ENCODE peak calls at places on chromosomes 6 and 20, in eight cellular contexts. V is tibial artery, O is fibroblast of lung, C is A673, E is fibroblast of pulmonary artery, F is transverse colon, P is astrocyte of the spinal cord, W is fibroblast of villous mesenchyme. X is an unnamed sample.

GRCh38 chr6:52390361-52390727 is 28.4 kb downstream of the PAQR8 start:
- DNase-seq in V (no peak), O (peak; percentile 33), C (peak; percentile 49), E (peak; percentile 62), F (no peak), P (peak; percentile 78), W (peak; percentile 70), X (peak; percentile 27)

GRCh38 chr6:15266423-15266996 is 20.6 kb downstream of the JARID2 start:
- DNase-seq in V (no peak), O (no peak), C (peak; percentile 89), E (no peak), F (no peak), P (no peak), W (no peak), X (no peak)

GRCh38 chr6:5398530-5398929 is 137.2 kb downstream of the FARS2 start:
- DNase-seq in V (no peak), O (peak; percentile 61), C (peak; percentile 64), E (peak; percentile 74), F (no peak), P (peak; percentile 42), W (peak; percentile 59), X (no peak)

GRCh38 chr6:135946674-135947073 is 95.2 kb downstream of the PDE7B start:
- DNase-seq in V (no peak), O (no peak), C (no peak), E (no peak), F (no peak), P (no peak), W (peak; percentile 33), X (no peak)

GRCh38 chr6:25959890-25960531 is 2.6 kb upstream of the TRIM38 start:
- DNase-seq in V (no peak), O (peak; percentile 25), C (no peak), E (peak; percentile 30), F (no peak), P (peak; percentile 15), W (peak; percentile 21), X (no peak)

GRCh38 chr6:26056583-26057350 is 30.5 kb upstream of the HFE start:
- DNase-seq in V (no peak), O (peak; percentile 43), C (peak; percentile 69), E (peak; percentile 40), F (peak; percentile 24), P (peak; percentile 59), W (peak; percentile 28), X (no peak)

GRCh38 chr6:2531426-2532208 is 219.1 kb downstream of the MYLK4 start:
- DNase-seq in V (no peak), O (peak; percentile 97), C (no peak), E (peak; percentile 77), F (no peak), P (peak; percentile 94), W (peak; percentile 51), X (peak; percentile 38)

GRCh38 chr20:33667245-33668086 is 723 bp downstream of the ACTL10 start:
- DNase-seq in V (no peak), O (peak; percentile 66), C (peak; percentile 88), E (peak; percentile 79), F (peak; percentile 88), P (no peak), W (peak; percentile 69), X (no peak)

DNA sequence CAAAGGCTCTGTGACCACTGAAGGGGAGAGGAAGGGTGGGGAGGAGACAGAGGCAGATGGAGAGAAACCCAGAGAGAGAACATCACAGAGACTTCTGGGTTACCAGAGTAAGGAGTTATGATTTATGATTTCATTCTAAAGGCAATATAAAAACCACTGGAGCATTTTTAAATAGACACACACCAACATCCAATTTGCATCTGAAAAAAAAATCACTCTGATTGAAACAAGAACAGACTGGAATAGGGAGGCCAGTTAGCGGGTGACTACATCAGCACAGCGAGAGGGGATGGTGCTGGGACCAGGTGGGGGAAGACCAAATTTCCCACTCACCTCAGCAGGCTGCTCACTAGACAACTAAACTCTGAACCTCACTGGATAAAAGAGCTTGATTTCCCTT is 104.8 kb downstream of the AGPAT4 start:
- DNase-seq in V (no peak), O (peak; percentile 20), C (no peak), E (no peak), F (no peak), P (peak; percentile 28), W (no peak), X (no peak)
- TF ChIP-seq CTCF in V (no peak), O (no peak), C (no peak), E (no peak), F (no peak), P (no peak), W (no peak), X (no peak)

DNA sequence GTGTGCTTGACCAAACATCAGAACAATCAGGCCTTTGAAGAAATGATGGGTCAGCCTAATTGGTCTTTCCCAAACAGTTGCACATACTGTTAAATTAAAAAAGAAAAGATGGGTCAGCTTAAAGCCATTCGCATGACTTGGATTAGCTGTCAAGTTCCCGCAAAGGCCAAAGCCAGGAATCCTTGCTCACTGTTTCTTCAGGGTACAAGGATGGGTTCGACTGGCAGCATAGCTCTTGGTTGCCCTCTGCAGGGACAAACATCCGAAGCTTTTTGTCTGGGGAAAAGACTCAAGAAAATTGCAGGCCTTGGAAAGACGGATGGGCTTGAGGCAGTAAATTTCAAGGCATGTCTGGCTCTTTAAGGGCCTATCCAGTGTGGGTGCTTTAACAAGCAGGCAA is 168.0 kb downstream of the HDGFL1 start:
- DNase-seq in V (no peak), O (peak; percentile 70), C (peak; percentile 65), E (peak; percentile 68), F (peak; percentile 13), P (peak; percentile 52), W (peak; percentile 52), X (no peak)
- TF ChIP-seq CTCF in V (no peak), O (peak; percentile 74), C (peak; percentile 61), E (peak; percentile 64), F (peak; percentile 46), P (peak; percentile 61), W (peak; percentile 61), X (peak; percentile 56)

DNA sequence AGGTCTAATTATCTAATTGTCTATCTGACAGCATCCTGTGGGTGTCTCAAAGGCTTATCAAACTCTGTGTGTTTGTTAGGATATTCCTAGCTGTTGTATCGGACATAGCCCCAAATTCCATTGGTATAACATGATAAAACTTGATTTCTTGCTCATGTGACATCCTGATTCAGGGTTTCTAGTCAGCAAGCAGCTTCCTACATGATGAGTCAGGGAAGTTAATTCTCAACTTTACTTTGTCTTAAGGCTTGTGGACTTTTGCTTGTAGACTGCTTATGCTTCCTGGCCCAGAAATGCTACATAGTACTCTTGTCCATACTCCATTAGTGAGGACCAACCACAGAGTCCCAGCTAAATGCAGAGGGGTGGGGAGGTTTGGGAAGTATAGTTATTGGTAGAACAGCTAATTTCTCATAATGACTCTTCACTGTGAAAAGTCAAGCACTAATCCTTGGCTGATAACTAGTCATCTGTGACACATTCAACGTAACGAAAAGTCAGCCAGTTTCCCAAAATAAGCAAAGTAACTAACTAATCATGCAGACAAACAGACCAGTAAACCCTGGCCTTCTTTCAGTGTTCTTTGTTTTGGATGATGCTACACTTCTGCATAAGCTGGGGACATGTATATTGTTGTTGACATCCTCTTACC is 25.8 kb downstream of the NKAIN2 start:
- DNase-seq in V (no peak), O (peak; percentile 66), C (peak; percentile 11), E (peak; percentile 52), F (no peak), P (peak; percentile 70), W (no peak), X (no peak)
- TF ChIP-seq CTCF in V (no peak), O (no peak), C (no peak), E (no peak), F (no peak), P (no peak), W (no peak), X (no peak)

GRCh38 chr20:53494753-53495152 is 98.9 kb downstream of the ZNF217 start:
- DNase-seq in V (no peak), O (no peak), C (no peak), E (no peak), F (no peak), P (no peak), W (no peak), X (no peak)

GRCh38 chr20:53493201-53493908 is 100.3 kb downstream of the ZNF217 start:
- DNase-seq in V (no peak), O (no peak), C (peak; percentile 59), E (no peak), F (no peak), P (no peak), W (peak; percentile 56), X (peak; percentile 4)

GRCh38 chr20:53500651-53501050 is 93.0 kb downstream of the ZNF217 start:
- DNase-seq in V (no peak), O (no peak), C (no peak), E (no peak), F (no peak), P (no peak), W (no peak), X (no peak)

GRCh38 chr20:53495357-53495756 is 98.3 kb downstream of the ZNF217 start:
- DNase-seq in V (no peak), O (no peak), C (no peak), E (no peak), F (no peak), P (no peak), W (no peak), X (no peak)

DNA sequence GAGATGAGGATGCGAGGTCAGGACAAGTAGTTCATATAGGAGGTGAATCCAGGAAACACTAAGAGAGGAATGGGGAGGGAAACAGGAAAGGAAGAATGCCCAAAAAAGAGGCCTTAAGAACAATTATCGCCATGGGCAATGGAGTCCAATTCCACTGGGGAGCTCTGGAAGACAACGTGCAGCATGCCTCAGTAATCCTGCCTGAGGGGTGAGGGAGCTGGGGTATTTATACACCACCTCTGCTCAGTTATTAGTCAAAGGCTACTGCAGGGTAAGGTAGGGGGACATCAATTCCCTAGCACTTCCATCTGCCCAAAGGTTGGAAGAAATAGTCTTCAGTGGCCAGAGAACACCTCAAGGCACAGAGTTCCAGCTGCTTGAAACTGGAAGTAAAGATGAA is 96.4 kb downstream of the ZNF217 start:
- DNase-seq in V (no peak), O (no peak), C (no peak), E (no peak), F (no peak), P (no peak), W (no peak), X (no peak)
- TF ChIP-seq CTCF in V (no peak), O (no peak), C (no peak), E (no peak), F (no peak), P (no peak), W (no peak), X (no peak)

GRCh38 chr20:59050437-59050836 is 7.9 kb upstream of the PRELID3B start:
- DNase-seq in V (no peak), O (no peak), C (no peak), E (no peak), F (no peak), P (no peak), W (no peak), X (no peak)

GRCh38 chr20:59051666-59052065 is 9.1 kb upstream of the PRELID3B start:
- DNase-seq in V (no peak), O (no peak), C (no peak), E (no peak), F (no peak), P (no peak), W (no peak), X (no peak)

GRCh38 chr20:59055302-59055701 is 12.7 kb upstream of the PRELID3B start:
- DNase-seq in V (no peak), O (peak; percentile 47), C (peak; percentile 22), E (peak; percentile 47), F (no peak), P (no peak), W (peak; percentile 34), X (no peak)
- TF ChIP-seq CTCF in V (no peak), O (peak; percentile 62), C (peak; percentile 34), E (peak; percentile 48), F (no peak), P (peak; percentile 39), W (peak; percentile 42), X (peak; percentile 42)

X was measured in BJ.